ENCODE peak calls at places on chromosomes 4 and X, in five cellular contexts. N is stomach, C is lung, Z is lower lobe of right lung, W is colonic mucosa. J is an unnamed sample.
A peak's percentile ranks its signal among the peaks of the same experiment; 100 is the strongest.

GRCh38 chr4:143514432-143514831 is 930 bp downstream of the SMARCA5 start:
- DNase-seq in N (peak; percentile 34), C (peak; percentile 50), Z (peak; percentile 57), W (peak; percentile 59), J (peak; percentile 33)

GRCh38 chr4:27305246-27305645 is 444.6 kb downstream of the STIM2 start:
- DNase-seq in N (no peak), C (no peak), Z (no peak), W (no peak), J (no peak)

GRCh38 chrX:38937926-38938325 is 136.7 kb downstream of the MID1IP1 start:
- DNase-seq in N (no peak), C (no peak), Z (no peak), W (no peak), J (no peak)

GRCh38 chrX:154487518-154488290 is 1.3 kb upstream of the UBL4A start:
- DNase-seq in N (no peak), C (no peak), Z (no peak), W (peak; percentile 16), J (no peak)

GRCh38 chrX:35919536-35920309 is at the start of gene CFAP47:
- DNase-seq in N (peak; percentile 30), C (peak; percentile 36), Z (peak; percentile 53), W (peak; percentile 43), J (no peak)

GRCh38 chrX:110568396-110568795 is 209.7 kb downstream of the RTL9 start:
- DNase-seq in N (no peak), C (no peak), Z (no peak), W (no peak), J (no peak)

GRCh38 chr4:127203561-127204260 is 429.0 kb upstream of the INTU start:
- DNase-seq in N (no peak), C (no peak), Z (no peak), W (no peak), J (no peak)

GRCh38 chrX:105694839-105695238 is 127.5 kb upstream of the NRK start:
- DNase-seq in N (no peak), C (no peak), Z (no peak), W (no peak), J (no peak)

GRCh38 chr4:176302283-176303275 is 17.2 kb upstream of the SPCS3 start:
- DNase-seq in N (no peak), C (no peak), Z (no peak), W (no peak), J (no peak)

GRCh38 chr4:126604273-126604867 is 1028.4 kb upstream of the INTU start:
- DNase-seq in N (no peak), C (no peak), Z (no peak), W (no peak), J (no peak)

GRCh38 chr4:128600996-128601857 is 208.3 kb upstream of the JADE1 start:
- DNase-seq in N (peak; percentile 73), C (peak; percentile 88), Z (peak; percentile 72), W (peak; percentile 58), J (peak; percentile 83)

GRCh38 chr4:151472711-151473110 is 63.7 kb downstream of the FHIP1A start:
- DNase-seq in N (no peak), C (no peak), Z (no peak), W (no peak), J (no peak)

GRCh38 chrX:94178145-94178790 is 504.3 kb downstream of the FAM133A start:
- DNase-seq in N (no peak), C (no peak), Z (no peak), W (no peak), J (no peak)

GRCh38 chrX:151753313-151754041 is 18.9 kb downstream of the CNGA2 start:
- DNase-seq in N (peak; percentile 35), C (peak; percentile 49), Z (peak; percentile 58), W (peak; percentile 34), J (peak; percentile 59)

GRCh38 chr4:100960232-100960631 is 387.1 kb downstream of the PPP3CA start:
- DNase-seq in N (no peak), C (no peak), Z (no peak), W (no peak), J (no peak)

GRCh38 chr4:145019346-145019745 is 78.7 kb downstream of the ANAPC10 start:
- DNase-seq in N (no peak), C (no peak), Z (no peak), W (no peak), J (no peak)

GRCh38 chrX:17580529-17581155 is 156.7 kb upstream of the SCML1 start:
- DNase-seq in N (no peak), C (no peak), Z (no peak), W (no peak), J (peak; percentile 27)

GRCh38 chr4:74334636-74335035 is 26.4 kb downstream of the EPGN start:
- DNase-seq in N (no peak), C (no peak), Z (no peak), W (no peak), J (no peak)

GRCh38 chrX:150506486-150506885 is 61.9 kb upstream of the MTM1 start:
- DNase-seq in N (no peak), C (no peak), Z (no peak), W (no peak), J (no peak)

GRCh38 chrX:38166478-38167083 is 54.1 kb downstream of the SRPX start:
- DNase-seq in N (no peak), C (no peak), Z (no peak), W (peak; percentile 49), J (no peak)

GRCh38 chr4:82017680-82018079 is 356.1 kb downstream of the HNRNPD start:
- DNase-seq in N (no peak), C (no peak), Z (no peak), W (no peak), J (no peak)

GRCh38 chrX:54495814-54496516 is at the start of gene FGD1:
- DNase-seq in N (peak; percentile 73), C (peak; percentile 36), Z (peak; percentile 64), W (peak; percentile 75), J (peak; percentile 72)

GRCh38 chrX:54494970-54495813 is 842 bp downstream of the FGD1 start:
- DNase-seq in N (peak; percentile 31), C (no peak), Z (peak; percentile 43), W (no peak), J (no peak)

GRCh38 chrX:54496517-54496852 is 451 bp upstream of the FGD1 start:
- DNase-seq in N (no peak), C (no peak), Z (no peak), W (no peak), J (no peak)

GRCh38 chrX:54494166-54494969 is 1.7 kb downstream of the FGD1 start:
- DNase-seq in N (no peak), C (no peak), Z (no peak), W (no peak), J (no peak)

DNA sequence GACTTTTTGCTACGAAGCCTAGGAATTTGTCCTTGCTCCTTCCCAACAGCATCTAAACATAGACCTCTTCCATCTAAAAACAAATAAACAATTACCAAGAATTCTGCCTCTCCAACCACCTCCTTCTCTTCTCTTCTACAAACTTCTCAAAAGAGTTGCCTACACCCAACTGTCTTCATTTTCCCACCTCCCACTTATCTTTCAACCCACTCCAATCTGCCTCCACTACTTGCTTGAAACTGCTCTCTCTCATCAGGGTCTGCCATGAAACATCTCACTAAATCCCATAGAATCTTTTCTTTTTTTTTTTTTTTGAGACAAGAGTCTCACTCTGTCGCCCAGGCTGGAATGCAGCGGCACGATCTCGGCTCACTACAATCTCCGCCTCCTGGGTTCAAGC is 902 bp upstream of the FGD1 start:
- DNase-seq in N (no peak), C (no peak), Z (no peak), W (no peak), J (no peak)
- H3K4me3 ChIP-seq in N (no peak overlapping the region), C (no peak overlapping the region), Z (no peak overlapping the region), W (no peak overlapping the region), J (no peak overlapping the region)

GRCh38 chrX:31293409-31293808 is 221.6 kb upstream of the FTHL17 start:
- DNase-seq in N (no peak), C (no peak), Z (no peak), W (no peak), J (no peak)
- TF ChIP-seq CTCF in N (no peak), C (no peak), Z (peak; percentile 20), W (no peak), J (no peak)

GRCh38 chr4:10123227-10124101 is 6.9 kb upstream of the WDR1 start:
- DNase-seq in N (no peak), C (no peak), Z (no peak), W (peak; percentile 58), J (no peak)
- H3K4me1 ChIP-seq in N (peaks cover 6% of the 10 kb centered on the region), C (no peaks in the 10 kb centered on the region), Z (peaks cover 20% of the 10 kb centered on the region), W (no peaks in the 10 kb centered on the region), J (no peaks in the 10 kb centered on the region)

GRCh38 chr4:42489095-42489494 is 91.8 kb downstream of the SHISA3 start:
- DNase-seq in N (no peak), C (no peak), Z (no peak), W (no peak), J (no peak)
- H3K4me3 ChIP-seq in N (no peak overlapping the region), C (no peak overlapping the region), Z (no peak overlapping the region), W (no peak overlapping the region), J (no peak overlapping the region)

GRCh38 chr4:40194602-40195161 is 2.1 kb upstream of the RHOH start:
- DNase-seq in N (no peak), C (no peak), Z (no peak), W (no peak), J (no peak)
- TF ChIP-seq CTCF in N (no peak), C (no peak), Z (no peak), W (no peak), J (no peak)

GRCh38 chrX:69140837-69141236 is 24.4 kb downstream of the PJA1 start:
- DNase-seq in N (no peak), C (no peak), Z (no peak), W (no peak), J (no peak)
- H3K4me1 ChIP-seq in N (peaks cover 17% of the 10 kb centered on the region), C (no peaks in the 10 kb centered on the region), Z (no peaks in the 10 kb centered on the region), W (no peaks in the 10 kb centered on the region), J (no peaks in the 10 kb centered on the region)

GRCh38 chrX:40647307-40648197 is at the start of gene CXorf38:
- DNase-seq in N (peak; percentile 94), C (peak; percentile 93), Z (peak; percentile 91), W (peak; percentile 95), J (peak; percentile 93)

GRCh38 chrX:40644821-40645358 is 2.5 kb downstream of the CXorf38 start:
- DNase-seq in N (peak; percentile 59), C (peak; percentile 51), Z (peak; percentile 57), W (peak; percentile 80), J (peak; percentile 68)

GRCh38 chrX:40646489-40647306 is 663 bp downstream of the CXorf38 start:
- DNase-seq in N (peak; percentile 59), C (peak; percentile 36), Z (peak; percentile 66), W (peak; percentile 62), J (peak; percentile 47)

DNA sequence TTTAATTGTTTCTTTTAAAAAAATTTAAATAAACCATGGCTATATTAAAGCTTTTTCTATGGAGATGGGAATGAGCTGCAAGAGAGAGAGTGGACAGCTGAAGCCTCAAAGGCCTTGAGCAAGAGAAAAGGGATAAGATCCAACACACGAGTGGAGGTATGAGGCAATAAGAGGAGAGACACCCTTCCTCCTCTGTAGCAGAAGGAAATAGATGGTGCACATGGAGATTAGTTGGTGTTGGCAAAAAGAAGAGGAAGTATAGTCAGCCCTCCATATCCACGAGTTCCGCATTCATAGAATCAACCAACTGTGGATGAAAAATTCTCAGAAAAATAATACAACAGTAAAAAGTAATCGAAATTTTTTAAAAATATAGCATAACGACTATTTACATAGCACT is 3.2 kb downstream of the CXorf38 start:
- DNase-seq in N (no peak), C (no peak), Z (no peak), W (no peak), J (no peak)
- H3K4me3 ChIP-seq in N (no peak overlapping the region), C (no peak overlapping the region), Z (peak overlapping the region; percentile 49), W (no peak overlapping the region), J (peak overlapping the region; percentile 33)